ENCODE peak calls at places on chromosomes 13 and 19, in four cellular contexts. One of them, this sample, is unnamed.

GRCh38 chr13:59447846-59448620 is 715.7 kb downstream of the DIAPH3 start:
- DNase-seq in HepG2: peak
- DNase-seq in A549: no peak
- DNase-seq in H1: peak
- DNase-seq in this sample: peak

GRCh38 chr13:44685641-44686040 is 109.5 kb upstream of the TSC22D1 start:
- DNase-seq in H1: no peak
- DNase-seq in HepG2: no peak
- DNase-seq in A549: no peak
- DNase-seq in this sample: no peak

GRCh38 chr19:46299004-46299509 is 2.2 kb downstream of the HIF3A start:
- DNase-seq in HepG2: peak
- DNase-seq in H1: no peak
- DNase-seq in A549: peak
- DNase-seq in this sample: peak

GRCh38 chr13:27790523-27790922 is 1.8 kb upstream of the GSX1 start:
- DNase-seq in A549: no peak
- DNase-seq in HepG2: no peak
- DNase-seq in H1: no peak
- DNase-seq in this sample: no peak

GRCh38 chr19:3108775-3109174 is 14.6 kb downstream of the GNA11 start:
- DNase-seq in HepG2: peak
- DNase-seq in H1: peak
- DNase-seq in A549: no peak
- DNase-seq in this sample: peak

GRCh38 chr13:75341025-75341424 is 140.9 kb downstream of the TBC1D4 start:
- DNase-seq in H1: no peak
- DNase-seq in HepG2: no peak
- DNase-seq in A549: no peak
- DNase-seq in this sample: no peak

GRCh38 chr19:50580240-50580639 is 12.0 kb upstream of the LRRC4B start:
- DNase-seq in A549: no peak
- DNase-seq in HepG2: no peak
- DNase-seq in H1: no peak
- DNase-seq in this sample: no peak

GRCh38 chr19:13954185-13954584 is 1.9 kb downstream of the DCAF15 start:
- DNase-seq in HepG2: no peak
- DNase-seq in H1: no peak
- DNase-seq in A549: no peak
- DNase-seq in this sample: no peak

GRCh38 chr13:59266478-59267063 is 897.2 kb downstream of the DIAPH3 start:
- DNase-seq in HepG2: no peak
- DNase-seq in H1: no peak
- DNase-seq in A549: no peak
- DNase-seq in this sample: no peak

GRCh38 chr19:1811472-1811894 is 593 bp downstream of the ATP8B3 start:
- DNase-seq in HepG2: peak
- DNase-seq in H1: no peak
- DNase-seq in A549: peak
- DNase-seq in this sample: peak

GRCh38 chr19:15379996-15380647 is 535 bp upstream of the AKAP8 start:
- DNase-seq in A549: peak
- DNase-seq in H1: peak
- DNase-seq in HepG2: peak
- DNase-seq in this sample: peak

GRCh38 chr13:106528711-106529414 is 6.6 kb downstream of the EFNB2 start:
- DNase-seq in HepG2: no peak
- DNase-seq in A549: no peak
- DNase-seq in H1: no peak
- DNase-seq in this sample: no peak
- TF ChIP-seq MAFK in HepG2: no peak
- TF ChIP-seq MAFK in A549: no peak
- TF ChIP-seq MAFK in H1: no peak
- TF ChIP-seq MAFK in this sample: no peak

DNA sequence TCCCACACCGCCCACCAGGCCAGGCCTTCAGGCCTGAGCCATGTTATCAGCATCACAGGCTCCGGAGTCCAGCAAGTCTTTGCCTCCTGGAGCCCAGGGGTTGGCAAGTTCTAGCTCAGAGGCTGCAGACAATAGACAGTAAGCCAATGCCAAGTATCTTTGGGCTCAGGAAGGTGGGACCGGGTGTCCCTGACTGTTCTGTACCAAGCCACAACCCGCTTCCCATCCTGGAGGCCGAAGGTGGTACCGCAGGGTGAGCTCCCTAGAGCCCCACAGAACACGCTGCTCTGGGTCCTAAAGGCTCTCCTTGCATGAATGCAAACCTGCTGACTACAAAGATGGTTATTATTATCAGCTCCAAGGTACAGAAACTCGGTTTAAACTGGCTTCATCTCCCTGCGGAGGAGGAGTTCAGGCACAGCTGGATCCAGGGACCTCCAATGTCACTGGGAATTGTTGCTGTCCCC is 5.5 kb upstream of the FSTL3 start:
- DNase-seq in HepG2: peak
- DNase-seq in H1: no peak
- DNase-seq in A549: peak
- DNase-seq in this sample: no peak
- TF ChIP-seq MAFK in HepG2: no peak
- TF ChIP-seq MAFK in H1: no peak
- TF ChIP-seq MAFK in A549: no peak
- TF ChIP-seq MAFK in this sample: no peak

DNA sequence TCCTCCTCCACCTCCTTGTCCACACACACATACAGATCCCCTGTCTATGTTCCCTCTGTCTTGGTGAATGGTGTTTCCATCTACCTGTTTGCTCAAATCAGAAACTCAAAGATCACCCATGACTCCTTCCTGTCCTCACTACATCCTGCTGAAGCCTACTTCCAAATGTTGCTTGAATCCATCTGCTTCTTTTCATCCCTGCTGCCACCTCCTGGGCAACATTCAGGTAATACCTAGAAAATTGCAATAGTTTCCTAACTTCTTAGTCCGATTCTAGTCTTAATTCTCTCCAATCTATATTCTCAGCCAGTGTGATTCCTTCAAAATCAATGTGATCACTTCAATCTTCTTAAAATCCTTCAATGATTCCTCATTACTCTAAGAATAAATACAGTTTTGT is 155.5 kb upstream of the STARD13 start:
- DNase-seq in A549: peak
- DNase-seq in H1: no peak
- DNase-seq in HepG2: peak
- DNase-seq in this sample: peak
- TF ChIP-seq MAFK in A549: no peak
- TF ChIP-seq MAFK in H1: no peak
- TF ChIP-seq MAFK in HepG2: no peak
- TF ChIP-seq MAFK in this sample: no peak

GRCh38 chr13:50127726-50128291 is 112.6 kb downstream of the KCNRG start:
- DNase-seq in HepG2: no peak
- DNase-seq in H1: no peak
- DNase-seq in A549: no peak
- DNase-seq in this sample: no peak
- TF ChIP-seq MAFK in HepG2: no peak
- TF ChIP-seq MAFK in H1: no peak
- TF ChIP-seq MAFK in A549: no peak
- TF ChIP-seq MAFK in this sample: no peak

DNA sequence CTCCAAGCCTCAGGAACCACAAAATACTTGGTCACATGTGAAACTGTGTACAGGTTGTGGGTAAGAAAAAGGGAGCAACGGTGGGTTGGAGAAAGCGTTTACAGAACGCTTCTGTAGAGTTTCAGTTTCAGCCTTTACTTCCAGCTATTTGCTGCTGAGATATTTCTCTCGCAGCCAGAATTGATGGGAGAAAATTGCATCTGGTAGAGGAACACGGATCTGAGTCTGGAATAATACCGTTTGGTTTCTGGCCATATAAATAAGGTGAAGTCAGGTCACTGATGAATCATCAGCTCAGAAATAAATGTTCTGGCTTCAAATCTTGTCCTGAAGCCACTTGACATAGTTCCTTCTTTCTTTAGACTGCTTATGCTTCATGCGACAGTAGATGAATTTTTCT is 20.3 kb upstream of the RFC3 start:
- DNase-seq in H1: no peak
- DNase-seq in A549: no peak
- DNase-seq in HepG2: no peak
- DNase-seq in this sample: no peak
- TF ChIP-seq MAFK in H1: no peak
- TF ChIP-seq MAFK in A549: no peak
- TF ChIP-seq MAFK in HepG2: no peak
- TF ChIP-seq MAFK in this sample: no peak

DNA sequence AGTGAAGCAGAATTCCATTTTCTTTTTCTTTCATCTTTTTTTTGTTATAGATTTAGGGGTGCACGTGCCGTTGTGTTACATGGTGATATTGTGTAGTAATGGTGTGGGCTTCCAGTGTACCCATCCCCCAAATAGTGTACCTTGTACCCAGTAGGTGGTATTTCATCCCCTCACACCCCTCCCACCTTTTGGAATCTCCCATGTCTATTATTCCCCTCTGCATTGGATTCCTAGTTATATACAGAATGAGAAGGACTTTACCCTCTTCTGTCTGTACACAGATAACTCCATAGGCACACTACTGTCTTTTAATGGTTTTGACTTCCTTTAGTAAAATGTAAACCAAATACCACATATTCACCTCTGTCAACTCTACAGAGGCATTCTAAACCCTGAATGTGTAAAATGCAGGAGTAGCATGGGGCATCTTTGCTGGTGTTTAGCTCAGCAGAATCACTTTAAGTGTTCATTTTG is 28.0 kb downstream of the FRY start:
- DNase-seq in A549: no peak
- DNase-seq in H1: no peak
- DNase-seq in HepG2: peak
- DNase-seq in this sample: no peak
- TF ChIP-seq MAFK in A549: no peak
- TF ChIP-seq MAFK in H1: no peak
- TF ChIP-seq MAFK in HepG2: peak
- TF ChIP-seq MAFK in this sample: no peak

DNA sequence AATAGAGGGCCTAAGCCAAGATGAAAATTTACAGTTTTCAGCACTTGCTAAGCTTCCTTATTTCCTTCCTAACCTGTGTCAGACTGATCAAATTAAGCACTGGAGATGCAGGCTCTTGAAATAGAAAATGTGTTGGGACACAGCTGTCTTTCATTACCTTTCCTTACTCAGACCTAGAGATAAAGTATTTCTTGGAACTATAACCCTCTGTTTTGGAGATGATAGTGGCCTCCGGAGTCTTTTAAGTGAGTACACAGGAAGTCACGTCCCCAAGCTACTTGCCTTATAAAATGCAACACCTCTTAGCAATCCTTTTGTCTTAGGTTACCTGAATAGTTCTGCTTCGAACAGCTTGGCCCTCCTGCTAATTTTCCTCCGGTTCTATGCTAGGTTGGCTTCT is 12.4 kb upstream of the AKAP11 start:
- DNase-seq in A549: no peak
- DNase-seq in HepG2: no peak
- DNase-seq in H1: no peak
- DNase-seq in this sample: no peak
- TF ChIP-seq MAFK in A549: no peak
- TF ChIP-seq MAFK in HepG2: no peak
- TF ChIP-seq MAFK in H1: no peak
- TF ChIP-seq MAFK in this sample: no peak

GRCh38 chr19:8161135-8161646 is 11.8 kb upstream of the FBN3 start:
- DNase-seq in HepG2: peak
- DNase-seq in A549: no peak
- DNase-seq in H1: no peak
- DNase-seq in this sample: no peak
- TF ChIP-seq MAFK in HepG2: no peak
- TF ChIP-seq MAFK in A549: no peak
- TF ChIP-seq MAFK in H1: no peak
- TF ChIP-seq MAFK in this sample: no peak

GRCh38 chr19:10615429-10616023 is 9.8 kb upstream of the SLC44A2 start:
- DNase-seq in H1: no peak
- DNase-seq in A549: no peak
- DNase-seq in HepG2: no peak
- DNase-seq in this sample: no peak

GRCh38 chr19:10617409-10618121 is 7.8 kb upstream of the SLC44A2 start:
- DNase-seq in H1: no peak
- DNase-seq in A549: no peak
- DNase-seq in HepG2: no peak
- DNase-seq in this sample: peak

GRCh38 chr19:10611907-10612306 is 13.4 kb upstream of the SLC44A2 start:
- DNase-seq in HepG2: no peak
- DNase-seq in H1: no peak
- DNase-seq in A549: no peak
- DNase-seq in this sample: no peak

DNA sequence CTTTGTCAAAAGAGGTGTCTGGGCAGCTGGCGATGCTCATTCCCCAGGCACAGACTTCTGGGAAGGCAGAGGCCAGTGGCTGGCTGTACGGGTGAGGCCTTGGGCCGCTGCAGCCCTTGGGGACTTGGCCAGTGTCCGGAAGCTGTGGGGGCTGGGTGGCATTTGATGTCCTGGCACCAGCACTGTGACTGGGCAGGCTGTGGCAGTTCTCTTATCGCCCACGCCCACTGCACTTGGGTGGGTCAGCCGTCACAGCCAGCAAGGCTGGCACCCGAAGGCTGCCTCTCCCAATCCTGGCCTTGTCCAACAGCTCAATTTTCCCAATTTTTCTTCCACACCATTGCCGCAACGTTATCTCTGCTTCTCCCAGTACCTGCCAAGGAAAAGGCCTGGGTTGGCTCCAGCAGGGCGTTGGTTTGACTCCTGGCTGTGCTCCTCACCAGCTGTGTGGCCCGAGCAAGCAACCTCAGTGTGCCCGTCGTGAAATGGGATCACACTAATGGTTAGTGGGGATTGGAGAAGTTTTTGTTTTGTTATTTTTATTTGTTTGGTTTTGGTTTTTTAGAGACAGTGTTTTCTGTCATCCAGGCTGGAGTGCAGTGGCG is 12.7 kb upstream of the SLC44A2 start:
- DNase-seq in A549: no peak
- DNase-seq in H1: no peak
- DNase-seq in HepG2: no peak
- DNase-seq in this sample: no peak
- TF ChIP-seq MAFK in A549: no peak
- TF ChIP-seq MAFK in H1: no peak
- TF ChIP-seq MAFK in HepG2: no peak
- TF ChIP-seq MAFK in this sample: no peak

This sample was measured in IMR-90.